ENCODE peak calls at places on chromosomes 2 and 18, in six cellular contexts. G is A549; B is AG09309; F is colonic mucosa; S is fibroblast of mammary gland; P is CD8-positive, alpha-beta T cell. T is an unnamed sample.

GRCh38 chr2:42978175-42978886 is 185.9 kb upstream of the HAAO start:
- DNase-seq in G (no peak), B (no peak), P (no peak), S (no peak), F (no peak), T (no peak)

GRCh38 chr2:241298554-241299165 is 16.8 kb downstream of the HDLBP start:
- DNase-seq in G (no peak), B (no peak), F (no peak), P (no peak), S (no peak), T (no peak)

GRCh38 chr2:79210274-79210917 is 50.8 kb upstream of the REG3A start:
- DNase-seq in P (no peak), F (no peak), B (no peak), G (no peak), S (no peak), T (no peak)

GRCh38 chr2:38290332-38290731 is 86.7 kb downstream of the ATL2 start:
- DNase-seq in B (no peak), F (peak), P (no peak), S (no peak), G (no peak), T (no peak)

GRCh38 chr2:101744832-101745231 is 47.3 kb downstream of the MAP4K4 start:
- DNase-seq in P (no peak), S (no peak), B (no peak), F (no peak), G (no peak), T (no peak)

GRCh38 chr18:38940863-38941531 is 1375.4 kb upstream of the CELF4 start:
- DNase-seq in P (peak), B (no peak), S (peak), G (peak), F (no peak), T (peak)

GRCh38 chr2:225165052-225165451 is 122.8 kb upstream of the DOCK10 start:
- DNase-seq in F (no peak), S (peak), B (no peak), P (no peak), G (no peak), T (no peak)

GRCh38 chr2:222919841-222920609 is 59.2 kb downstream of the ACSL3 start:
- DNase-seq in B (peak), S (peak), G (no peak), F (no peak), P (no peak), T (no peak)

GRCh38 chr2:63003349-63003748 is 47.3 kb upstream of the OTX1 start:
- DNase-seq in G (no peak), P (no peak), B (no peak), S (no peak), F (no peak), T (no peak)

GRCh38 chr2:199261221-199261620 is 196.5 kb downstream of the SATB2 start:
- DNase-seq in F (no peak), B (peak), P (no peak), S (peak), G (no peak), T (no peak)

GRCh38 chr2:28273751-28274150 is 118.9 kb upstream of the FOSL2 start:
- DNase-seq in F (peak), P (no peak), B (no peak), S (no peak), G (no peak), T (no peak)

GRCh38 chr18:57801379-57802165 is 1.5 kb downstream of the ATP8B1 start:
- DNase-seq in B (no peak), F (no peak), P (no peak), G (no peak), S (no peak), T (no peak)
- H3K4me3 ChIP-seq in B (peak), F (peak), P (peak), G (peak), S (peak), T (peak)

DNA sequence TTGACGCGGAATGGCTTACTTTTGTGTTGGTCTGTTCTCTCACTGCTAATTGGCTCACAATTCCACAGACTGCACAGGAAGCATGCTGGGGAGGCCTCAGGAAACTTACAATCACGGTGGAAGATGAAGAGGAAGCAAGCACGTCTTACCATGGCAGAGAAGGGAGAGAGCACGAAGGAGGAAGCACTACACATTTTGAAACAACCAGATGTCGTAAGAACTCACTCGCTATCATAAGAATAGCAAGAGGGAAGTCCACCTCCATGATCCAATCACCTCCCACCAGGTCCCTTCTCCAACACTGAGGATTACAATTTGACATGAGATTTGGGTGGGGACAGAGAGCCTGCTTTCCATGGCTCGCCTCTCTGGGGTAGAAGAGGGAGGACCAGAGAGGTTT is 106.2 kb downstream of the KCNF1 start:
- DNase-seq in G (no peak), F (no peak), P (no peak), S (no peak), B (no peak), T (peak)
- H3K4me3 ChIP-seq in G (no peak), F (no peak), P (no peak), S (no peak), B (no peak), T (no peak)

DNA sequence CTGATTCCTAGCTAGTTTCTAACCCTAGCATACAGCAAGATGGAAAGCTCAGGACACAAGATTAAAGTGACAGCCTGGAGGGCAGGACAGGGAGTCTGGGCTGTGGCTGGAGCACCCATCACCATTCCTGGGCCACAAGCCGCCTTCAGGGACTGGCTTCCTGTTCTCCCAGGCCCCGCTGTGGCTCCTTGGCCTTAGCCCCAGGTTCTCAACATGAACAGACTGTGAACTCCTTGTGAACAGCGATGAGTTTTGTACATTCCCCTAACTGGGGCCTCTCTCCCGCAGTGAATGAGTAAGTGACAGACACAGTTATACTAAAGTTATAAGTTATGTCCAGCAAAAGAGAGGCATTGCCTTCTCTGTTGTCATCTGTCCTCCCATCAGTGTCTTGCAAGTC is 35.9 kb upstream of the SLC14A1 start:
- DNase-seq in G (no peak), F (no peak), S (no peak), B (no peak), P (no peak), T (no peak)
- H3K4me3 ChIP-seq in G (no peak), F (no peak), S (no peak), B (no peak), P (peak), T (no peak)

DNA sequence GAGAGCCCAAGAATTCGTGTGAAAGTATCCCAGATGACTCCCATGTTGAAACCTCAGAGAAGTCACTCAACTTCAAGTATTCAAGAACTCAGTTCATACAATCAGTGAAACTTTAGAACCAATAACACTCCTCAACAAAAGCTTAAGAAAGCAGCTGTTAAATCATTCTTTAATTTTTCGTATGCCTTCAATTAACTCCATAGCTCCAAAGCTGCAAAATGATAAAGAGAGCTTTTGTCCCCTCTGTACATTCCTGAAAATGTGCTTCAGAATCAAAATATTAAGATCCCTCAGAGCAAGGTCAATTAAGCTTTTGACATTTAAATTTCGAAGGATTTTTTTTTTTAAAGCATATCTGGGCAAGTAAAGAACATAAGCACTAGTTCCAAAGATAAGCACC is 4.7 kb downstream of the COBLL1 start:
- DNase-seq in F (no peak), G (no peak), S (no peak), P (no peak), B (no peak), T (no peak)
- H3K4me3 ChIP-seq in F (no peak), G (no peak), S (no peak), P (no peak), B (no peak), T (no peak)

GRCh38 chr2:235492850-235493344 is 946 bp upstream of the AGAP1 start:
- DNase-seq in P (no peak), B (no peak), S (no peak), G (no peak), F (no peak), T (no peak)
- H3K4me3 ChIP-seq in P (no peak), B (peak), S (peak), G (peak), F (peak), T (no peak)

GRCh38 chr2:200737585-200737984 is 74.1 kb upstream of the BZW1 start:
- DNase-seq in G (no peak), F (no peak), S (no peak), P (no peak), B (no peak), T (no peak)

GRCh38 chr2:200741468-200742202 is 70.1 kb upstream of the BZW1 start:
- DNase-seq in B (no peak), G (no peak), S (no peak), F (peak), P (no peak), T (no peak)

GRCh38 chr2:200742426-200742825 is 69.3 kb upstream of the BZW1 start:
- DNase-seq in F (no peak), B (no peak), G (no peak), P (no peak), S (peak), T (no peak)

GRCh38 chr2:200738590-200738989 is 73.1 kb upstream of the BZW1 start:
- DNase-seq in F (no peak), P (no peak), G (no peak), S (no peak), B (no peak), T (no peak)

GRCh38 chr2:200740907-200741306 is 70.8 kb upstream of the BZW1 start:
- DNase-seq in F (no peak), S (no peak), B (no peak), G (no peak), P (no peak), T (no peak)
- H3K4me3 ChIP-seq in F (no peak), S (no peak), B (no peak), G (no peak), P (no peak), T (no peak)